ENCODE peak calls at places on chromosomes 11 and 22, in four cellular contexts. E is A549, L is mammary epithelial cell, G is lower lobe of right lung. N is an unnamed sample. For H3K4me1, the result is how much of the 10 kb centered on the place peaks cover.

GRCh38 chr11:76329084-76329648 is 51.8 kb downstream of the THAP12 start:
- DNase-seq in L (no peak), G (peak), E (no peak), N (no peak)

GRCh38 chr22:25777411-25777810 is 35.4 kb downstream of the MYO18B start:
- DNase-seq in G (no peak), L (no peak), E (no peak), N (no peak)

GRCh38 chr11:133726576-133726975 is 118.7 kb downstream of the SPATA19 start:
- DNase-seq in G (no peak), L (no peak), E (no peak), N (no peak)

GRCh38 chr22:42972592-42973535 is 42.1 kb downstream of the PACSIN2 start:
- DNase-seq in E (no peak), G (no peak), L (no peak), N (peak)

GRCh38 chr11:123284454-123284853 is 89.4 kb upstream of the CLMP start:
- DNase-seq in L (no peak), G (no peak), E (no peak), N (no peak)

GRCh38 chr22:37827056-37827455 is 3.9 kb downstream of the GALR3 start:
- DNase-seq in E (no peak), G (no peak), L (no peak), N (no peak)

GRCh38 chr11:11555228-11555627 is 66.6 kb downstream of the GALNT18 start:
- DNase-seq in L (no peak), G (peak), E (no peak), N (no peak)

GRCh38 chr11:13008625-13009475 is at the start of gene RASSF10:
- DNase-seq in L (peak), E (peak), G (peak), N (peak)

GRCh38 chr11:27358306-27358705 is 4.7 kb downstream of the CCDC34 start:
- DNase-seq in G (no peak), E (no peak), L (peak), N (no peak)

GRCh38 chr11:118841469-118842222 is 42.0 kb upstream of the CXCR5 start:
- DNase-seq in G (no peak), E (no peak), L (no peak), N (peak)

GRCh38 chr11:9095421-9095820 is 4.0 kb upstream of the SCUBE2 start:
- DNase-seq in E (no peak), G (no peak), L (no peak), N (peak)

GRCh38 chr22:46969961-46970360 is 207.5 kb downstream of the TBC1D22A start:
- DNase-seq in L (no peak), G (no peak), E (no peak), N (no peak)

GRCh38 chr11:27242591-27242990 is 120.4 kb downstream of the CCDC34 start:
- DNase-seq in L (peak), G (no peak), E (no peak), N (no peak)

GRCh38 chr11:12440565-12440964 is 63.2 kb downstream of the PARVA start:
- DNase-seq in L (no peak), E (no peak), G (no peak), N (no peak)

GRCh38 chr11:69876013-69876412 is 56.8 kb upstream of the FGF3 start:
- DNase-seq in E (no peak), G (peak), L (no peak), N (peak)

GRCh38 chr22:32534252-32535215 is 59.9 kb downstream of the FBXO7 start:
- DNase-seq in E (no peak), L (no peak), G (no peak), N (peak)

GRCh38 chr11:71999360-71999759 is 651 bp downstream of the IL18BP start:
- DNase-seq in E (no peak), G (no peak), L (no peak), N (no peak)

GRCh38 chr11:9037963-9038362 is 34.2 kb upstream of the NRIP3 start:
- DNase-seq in L (no peak), G (no peak), E (no peak), N (no peak)

GRCh38 chr22:25706197-25706596 is 35.8 kb upstream of the MYO18B start:
- DNase-seq in E (no peak), L (no peak), G (no peak), N (no peak)

GRCh38 chr22:38981005-38981658 is 1.0 kb upstream of the APOBEC3B start:
- DNase-seq in E (peak), L (peak), G (no peak), N (peak)

GRCh38 chr11:7495997-7496545 is 10.8 kb downstream of the OLFML1 start:
- DNase-seq in L (no peak), E (no peak), G (peak), N (peak)

GRCh38 chr11:66570826-66571222 is 2.4 kb upstream of the CTSF start:
- DNase-seq in E (no peak), L (no peak), G (no peak), N (no peak)

GRCh38 chr11:11740081-11740702 is 101.6 kb upstream of the USP47 start:
- DNase-seq in G (no peak), L (no peak), E (no peak), N (no peak)

GRCh38 chr11:122440783-122441701 is 214.5 kb upstream of the UBASH3B start:
- DNase-seq in L (no peak), E (peak), G (no peak), N (peak)

GRCh38 chr11:20640401-20640800 is 29.0 kb upstream of the NELL1 start:
- DNase-seq in L (no peak), G (no peak), E (no peak), N (no peak)

GRCh38 chr11:124445646-124446139 is at the start of gene OR8B8:
- DNase-seq in E (no peak), G (no peak), L (no peak), N (no peak)

GRCh38 chr11:66111158-66111557 is 41.1 kb downstream of the PACS1 start:
- DNase-seq in L (no peak), E (no peak), G (no peak), N (no peak)

GRCh38 chr11:26229270-26229669 is 102.7 kb upstream of the ANO3 start:
- DNase-seq in L (peak), E (peak), G (no peak), N (no peak)

GRCh38 chr22:32378703-32379272 is 21.1 kb downstream of the RFPL3 start:
- DNase-seq in L (peak), E (peak), G (no peak), N (peak)

GRCh38 chr11:65810046-65810868 is 23.4 kb downstream of the OVOL1 start:
- DNase-seq in E (peak), G (peak), L (no peak), N (no peak)

GRCh38 chr11:64759722-64760719 is at the start of gene PYGM:
- DNase-seq in L (no peak), E (no peak), G (no peak), N (no peak)

GRCh38 chr11:116782728-116783127 is 5.1 kb downstream of the ZPR1 start:
- DNase-seq in L (peak), E (no peak), G (no peak), N (no peak)

GRCh38 chr11:81165164-81165563 is 1568.5 kb downstream of the FAM181B start:
- DNase-seq in L (no peak), G (no peak), E (no peak), N (no peak)

GRCh38 chr11:61899146-61899841 is 7.9 kb upstream of the FADS3 start:
- DNase-seq in L (peak), G (peak), E (peak), N (peak)

GRCh38 chr11:6320411-6321207 is at the start of gene CAVIN3:
- DNase-seq in E (peak), G (peak), L (peak), N (peak)
- H3K4me1 ChIP-seq in E (under half), G (under half), L (under half), N (under half)

GRCh38 chr22:21447694-21448402 is 19.3 kb upstream of the TMEM191C start:
- DNase-seq in L (no peak), G (peak), E (peak), N (no peak)
- TF ChIP-seq CTCF in L (peak), G (no peak), E (no peak), N (no peak)

GRCh38 chr22:20548806-20549205 is 41.4 kb downstream of the MED15 start:
- DNase-seq in L (no peak), E (no peak), G (no peak), N (no peak)

GRCh38 chr22:20550851-20551744 is 43.7 kb downstream of the MED15 start:
- DNase-seq in E (no peak), L (no peak), G (no peak), N (no peak)

GRCh38 chr22:20547029-20547428 is 39.6 kb downstream of the MED15 start:
- DNase-seq in G (no peak), E (no peak), L (no peak), N (no peak)

GRCh38 chr22:20550057-20550817 is 42.8 kb downstream of the MED15 start:
- DNase-seq in E (no peak), G (no peak), L (no peak), N (no peak)

DNA sequence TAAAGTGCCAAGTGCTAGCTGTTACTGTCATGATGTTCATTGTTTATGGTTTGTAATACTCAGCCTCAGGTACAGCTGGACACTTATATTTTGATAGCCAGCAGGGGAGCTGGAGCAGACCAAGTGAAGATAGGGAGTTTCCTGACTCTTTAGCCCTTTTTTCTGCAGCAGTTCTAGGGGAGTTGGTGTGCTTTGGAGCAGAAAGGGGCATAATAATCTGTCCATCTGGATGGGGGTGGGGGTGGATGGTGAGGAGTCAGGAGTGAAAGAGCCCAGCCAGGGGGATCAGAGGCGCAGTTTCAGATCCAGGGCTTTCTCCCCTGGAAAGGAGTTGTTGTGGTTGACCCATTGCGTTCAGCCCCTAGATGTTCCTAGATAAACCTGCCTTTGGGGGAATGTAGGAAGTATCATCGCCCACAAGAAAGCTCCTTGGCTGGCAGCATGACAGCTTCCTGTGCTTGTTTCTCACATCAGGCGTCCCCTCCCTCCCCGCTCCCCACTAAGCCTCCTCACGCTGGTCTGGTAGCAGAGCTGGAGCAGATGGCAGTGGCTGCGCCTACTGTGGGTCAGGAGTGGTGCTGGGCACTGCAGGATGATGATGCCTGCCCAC is 41.9 kb downstream of the MED15 start:
- DNase-seq in G (peak), L (no peak), E (no peak), N (no peak)
- H3K4me1 ChIP-seq in G (half or more), L (under half), E (under half), N (half or more)

GRCh38 chr11:68609761-68610160 is 74.6 kb upstream of the GAL start:
- DNase-seq in E (no peak), L (no peak), G (no peak), N (no peak)

GRCh38 chr11:68615657-68616056 is 68.7 kb upstream of the GAL start:
- DNase-seq in G (no peak), E (no peak), L (no peak), N (no peak)

DNA sequence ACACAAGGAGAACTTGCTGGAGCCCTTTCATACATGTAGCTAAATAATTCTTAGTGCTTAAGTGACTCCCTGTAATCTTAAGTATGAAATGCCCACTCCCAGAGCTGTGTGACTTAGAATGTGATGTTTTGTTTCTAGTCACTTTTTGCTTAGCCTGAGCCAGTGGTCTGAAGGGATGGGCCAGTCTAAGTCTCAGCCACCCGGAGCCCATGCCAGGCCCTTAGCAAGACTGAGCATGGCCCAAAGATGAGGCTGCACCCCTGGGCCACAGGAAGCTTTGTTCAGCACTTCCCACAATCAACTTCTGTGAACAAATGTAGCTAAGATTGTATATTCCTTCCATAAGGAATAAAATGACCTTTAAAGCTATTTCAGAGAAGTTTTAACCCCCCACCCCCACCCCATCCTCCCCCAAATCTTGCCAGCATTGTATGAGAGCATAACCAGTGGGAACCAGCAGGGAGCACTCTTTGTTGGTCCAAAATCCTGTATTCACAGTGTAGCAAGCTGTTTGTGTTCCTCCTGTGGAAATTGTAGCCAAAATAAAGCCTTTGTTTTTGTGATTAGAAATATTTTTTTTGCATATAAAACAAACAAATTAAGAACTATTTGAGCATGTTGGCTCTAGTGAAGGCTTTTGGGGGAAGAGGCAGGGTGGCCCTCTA is 73.8 kb upstream of the GAL start:
- DNase-seq in E (peak), G (no peak), L (no peak), N (no peak)
- TF ChIP-seq CTCF in E (no peak), G (no peak), L (no peak), N (no peak)